ENCODE peak calls at places on chromosomes 5 and 9, in four cellular contexts. One of them, this sample, is unnamed.

GRCh38 chr9:137315581-137316011 is 13.5 kb upstream of the NRARP start:
- DNase-seq in fibroblast of mammary gland: no peak
- DNase-seq in stimulated activated CD4-positive, alpha-beta T cell treated with anti-CD3 and anti-CD28 coated beads, Interleukin-15, amount 100 ng/mL, for 24 hours: no peak
- DNase-seq in HTR-8/SVneo: no peak
- DNase-seq in this sample: no peak

GRCh38 chr5:74866653-74867162 is 521 bp upstream of the FAM169A start:
- DNase-seq in HTR-8/SVneo: peak
- DNase-seq in fibroblast of mammary gland: no peak
- DNase-seq in stimulated activated CD4-positive, alpha-beta T cell treated with anti-CD3 and anti-CD28 coated beads, Interleukin-15, amount 100 ng/mL, for 24 hours: peak
- DNase-seq in this sample: no peak

GRCh38 chr9:6307551-6308096 is 20.6 kb upstream of the TPD52L3 start:
- DNase-seq in fibroblast of mammary gland: no peak
- DNase-seq in stimulated activated CD4-positive, alpha-beta T cell treated with anti-CD3 and anti-CD28 coated beads, Interleukin-15, amount 100 ng/mL, for 24 hours: no peak
- DNase-seq in HTR-8/SVneo: no peak
- DNase-seq in this sample: no peak

GRCh38 chr9:98374385-98375051 is 119.1 kb upstream of the TBC1D2 start:
- DNase-seq in stimulated activated CD4-positive, alpha-beta T cell treated with anti-CD3 and anti-CD28 coated beads, Interleukin-15, amount 100 ng/mL, for 24 hours: no peak
- DNase-seq in fibroblast of mammary gland: peak
- DNase-seq in HTR-8/SVneo: peak
- DNase-seq in this sample: no peak

GRCh38 chr9:107213561-107214028 is 69.5 kb upstream of the RAD23B start:
- DNase-seq in HTR-8/SVneo: peak
- DNase-seq in fibroblast of mammary gland: peak
- DNase-seq in stimulated activated CD4-positive, alpha-beta T cell treated with anti-CD3 and anti-CD28 coated beads, Interleukin-15, amount 100 ng/mL, for 24 hours: peak
- DNase-seq in this sample: no peak

GRCh38 chr5:74361406-74362358 is 278.8 kb downstream of the ENC1 start:
- DNase-seq in stimulated activated CD4-positive, alpha-beta T cell treated with anti-CD3 and anti-CD28 coated beads, Interleukin-15, amount 100 ng/mL, for 24 hours: no peak
- DNase-seq in fibroblast of mammary gland: no peak
- DNase-seq in HTR-8/SVneo: no peak
- DNase-seq in this sample: no peak

GRCh38 chr5:81172710-81173109 is 60.4 kb upstream of the CKMT2 start:
- DNase-seq in HTR-8/SVneo: no peak
- DNase-seq in fibroblast of mammary gland: peak
- DNase-seq in stimulated activated CD4-positive, alpha-beta T cell treated with anti-CD3 and anti-CD28 coated beads, Interleukin-15, amount 100 ng/mL, for 24 hours: no peak
- DNase-seq in this sample: no peak

GRCh38 chr9:135604437-135605237 is 34.7 kb downstream of the GLT6D1 start:
- DNase-seq in stimulated activated CD4-positive, alpha-beta T cell treated with anti-CD3 and anti-CD28 coated beads, Interleukin-15, amount 100 ng/mL, for 24 hours: no peak
- DNase-seq in fibroblast of mammary gland: no peak
- DNase-seq in HTR-8/SVneo: no peak
- DNase-seq in this sample: no peak

GRCh38 chr9:83508072-83508471 is 30.1 kb downstream of the FRMD3 start:
- DNase-seq in fibroblast of mammary gland: peak
- DNase-seq in stimulated activated CD4-positive, alpha-beta T cell treated with anti-CD3 and anti-CD28 coated beads, Interleukin-15, amount 100 ng/mL, for 24 hours: no peak
- DNase-seq in HTR-8/SVneo: no peak
- DNase-seq in this sample: no peak

GRCh38 chr9:20593551-20593950 is 28.7 kb downstream of the MLLT3 start:
- DNase-seq in HTR-8/SVneo: no peak
- DNase-seq in fibroblast of mammary gland: peak
- DNase-seq in stimulated activated CD4-positive, alpha-beta T cell treated with anti-CD3 and anti-CD28 coated beads, Interleukin-15, amount 100 ng/mL, for 24 hours: no peak
- DNase-seq in this sample: peak

GRCh38 chr5:96037128-96037527 is 75.5 kb upstream of the ELL2 start:
- DNase-seq in fibroblast of mammary gland: peak
- DNase-seq in stimulated activated CD4-positive, alpha-beta T cell treated with anti-CD3 and anti-CD28 coated beads, Interleukin-15, amount 100 ng/mL, for 24 hours: no peak
- DNase-seq in HTR-8/SVneo: no peak
- DNase-seq in this sample: no peak

GRCh38 chr9:123724211-123724831 is 205.6 kb downstream of the DENND1A start:
- DNase-seq in HTR-8/SVneo: no peak
- DNase-seq in fibroblast of mammary gland: peak
- DNase-seq in stimulated activated CD4-positive, alpha-beta T cell treated with anti-CD3 and anti-CD28 coated beads, Interleukin-15, amount 100 ng/mL, for 24 hours: no peak
- DNase-seq in this sample: peak

GRCh38 chr9:126605792-126606482 is 7.8 kb upstream of the LMX1B start:
- DNase-seq in fibroblast of mammary gland: no peak
- DNase-seq in stimulated activated CD4-positive, alpha-beta T cell treated with anti-CD3 and anti-CD28 coated beads, Interleukin-15, amount 100 ng/mL, for 24 hours: no peak
- DNase-seq in HTR-8/SVneo: no peak
- DNase-seq in this sample: no peak

GRCh38 chr5:113059232-113059805 is 82.7 kb downstream of the DCP2 start:
- DNase-seq in fibroblast of mammary gland: peak
- DNase-seq in stimulated activated CD4-positive, alpha-beta T cell treated with anti-CD3 and anti-CD28 coated beads, Interleukin-15, amount 100 ng/mL, for 24 hours: no peak
- DNase-seq in HTR-8/SVneo: peak
- DNase-seq in this sample: no peak

GRCh38 chr5:119752921-119753886 is 123.8 kb downstream of the FAM170A start:
- DNase-seq in stimulated activated CD4-positive, alpha-beta T cell treated with anti-CD3 and anti-CD28 coated beads, Interleukin-15, amount 100 ng/mL, for 24 hours: no peak
- DNase-seq in fibroblast of mammary gland: no peak
- DNase-seq in HTR-8/SVneo: no peak
- DNase-seq in this sample: no peak

GRCh38 chr9:88628811-88629210 is 93.8 kb downstream of the NXNL2 start:
- DNase-seq in HTR-8/SVneo: no peak
- DNase-seq in stimulated activated CD4-positive, alpha-beta T cell treated with anti-CD3 and anti-CD28 coated beads, Interleukin-15, amount 100 ng/mL, for 24 hours: no peak
- DNase-seq in fibroblast of mammary gland: peak
- DNase-seq in this sample: no peak

This sample was measured in Ammon's horn.